ENCODE peak calls at places on chromosomes 3 and 15, in seven cellular contexts. P, J, B, F, R, X and E are unnamed samples.

GRCh38 chr15:35648941-35649340 is 103.0 kb upstream of the DPH6 start:
- DNase-seq in P (no peak), J (no peak), B (no peak), F (no peak), R (no peak), X (no peak), E (no peak)

GRCh38 chr3:48507256-48508061 is 3.5 kb upstream of the SHISA5 start:
- DNase-seq in P (peak), J (peak), B (peak), F (no peak), R (no peak), X (peak), E (no peak)

GRCh38 chr3:55341502-55342031 is 145.5 kb downstream of the WNT5A start:
- DNase-seq in P (no peak), J (peak), B (peak), F (no peak), R (peak), X (no peak), E (no peak)

GRCh38 chr3:171748341-171748918 is 61.9 kb downstream of the PLD1 start:
- DNase-seq in P (no peak), J (no peak), B (peak), F (no peak), R (no peak), X (no peak), E (no peak)

GRCh38 chr3:169410430-169410829 is 253.1 kb downstream of the MECOM start:
- DNase-seq in P (no peak), J (no peak), B (no peak), F (no peak), R (no peak), X (no peak), E (no peak)

GRCh38 chr15:60804986-60805949 is 326.3 kb upstream of the ICE2 start:
- DNase-seq in P (no peak), J (peak), B (peak), F (no peak), R (no peak), X (no peak), E (no peak)

GRCh38 chr15:71761649-71762048 is 48.7 kb upstream of the NR2E3 start:
- DNase-seq in P (peak), J (peak), B (peak), F (no peak), R (no peak), X (no peak), E (no peak)

GRCh38 chr3:89353465-89353864 is 246.0 kb downstream of the EPHA3 start:
- DNase-seq in P (no peak), J (peak), B (no peak), F (no peak), R (no peak), X (no peak), E (no peak)

GRCh38 chr3:99637381-99638111 is 848 bp upstream of the COL8A1 start:
- DNase-seq in P (no peak), J (peak), B (peak), F (no peak), R (no peak), X (no peak), E (no peak)

GRCh38 chr3:14641346-14641745 is 10.2 kb upstream of the CCDC174 start:
- DNase-seq in P (no peak), J (no peak), B (no peak), F (no peak), R (no peak), X (no peak), E (no peak)

GRCh38 chr15:101207867-101208288 is 44.0 kb downstream of the CHSY1 start:
- DNase-seq in P (peak), J (peak), B (peak), F (no peak), R (no peak), X (no peak), E (no peak)

GRCh38 chr3:156923349-156923748 is 97.2 kb downstream of the LEKR1 start:
- DNase-seq in P (no peak), J (peak), B (no peak), F (no peak), R (no peak), X (no peak), E (no peak)

GRCh38 chr3:129022114-129022994 is 21.2 kb downstream of the EFCC1 start:
- DNase-seq in P (peak), J (peak), B (peak), F (no peak), R (no peak), X (no peak), E (no peak)

GRCh38 chr3:23992051-23992628 is 47.1 kb downstream of the NR1D2 start:
- DNase-seq in P (no peak), J (peak), B (peak), F (no peak), R (no peak), X (no peak), E (no peak)

GRCh38 chr15:85414495-85414894 is 34.1 kb downstream of the AKAP13 start:
- DNase-seq in P (no peak), J (peak), B (peak), F (no peak), R (no peak), X (no peak), E (no peak)

GRCh38 chr15:73361331-73361730 is 7.4 kb downstream of the HCN4 start:
- DNase-seq in P (no peak), J (no peak), B (no peak), F (no peak), R (no peak), X (no peak), E (no peak)

GRCh38 chr3:9808345-9809037 is 1.6 kb upstream of the TTLL3 start:
- DNase-seq in P (peak), J (peak), B (peak), F (no peak), R (no peak), X (peak), E (no peak)

GRCh38 chr15:69629631-69630161 is 177.1 kb downstream of the RPLP1 start:
- DNase-seq in P (no peak), J (no peak), B (no peak), F (no peak), R (no peak), X (peak), E (no peak)

GRCh38 chr3:124887177-124887995 is at the start of gene ITGB5:
- DNase-seq in P (peak), J (peak), B (peak), F (peak), R (no peak), X (peak), E (peak)

GRCh38 chr15:57327985-57328471 is 48.3 kb upstream of the CGNL1 start:
- DNase-seq in P (no peak), J (peak), B (peak), F (no peak), R (peak), X (no peak), E (peak)

GRCh38 chr3:59388555-59389280 is 338.9 kb upstream of the CFAP20DC start:
- DNase-seq in P (no peak), J (no peak), B (no peak), F (no peak), R (no peak), X (peak), E (no peak)

GRCh38 chr15:43270676-43271306 is 4.1 kb upstream of the TGM5 start:
- DNase-seq in P (no peak), J (no peak), B (no peak), F (no peak), R (no peak), X (peak), E (no peak)

GRCh38 chr3:168467085-168467714 is 371.5 kb upstream of the GOLIM4 start:
- DNase-seq in P (no peak), J (peak), B (peak), F (no peak), R (no peak), X (no peak), E (peak)

GRCh38 chr3:3192481-3192764 is 12.9 kb upstream of the CRBN start:
- DNase-seq in P (no peak), J (no peak), B (no peak), F (no peak), R (no peak), X (no peak), E (no peak)

GRCh38 chr3:126996905-126997304 is 14.0 kb downstream of the PLXNA1 start:
- DNase-seq in P (no peak), J (peak), B (peak), F (no peak), R (no peak), X (no peak), E (no peak)

GRCh38 chr3:8987673-8988655 is 24.7 kb upstream of the RAD18 start:
- DNase-seq in P (peak), J (peak), B (peak), F (peak), R (no peak), X (peak), E (no peak)

GRCh38 chr3:114409291-114409690 is 115.5 kb downstream of the TIGIT start:
- DNase-seq in P (no peak), J (no peak), B (no peak), F (no peak), R (no peak), X (no peak), E (no peak)

GRCh38 chr15:65927545-65927944 is 58.3 kb downstream of the RAB11A start:
- DNase-seq in P (no peak), J (peak), B (no peak), F (no peak), R (no peak), X (no peak), E (no peak)
- TF ChIP-seq CTCF in P (no peak), J (peak), B (peak), F (no peak), R (peak), X (no peak), E (no peak)

GRCh38 chr15:92653836-92654524 is 1.6 kb downstream of the FAM174B start:
- DNase-seq in P (peak), J (no peak), B (peak), F (no peak), R (no peak), X (no peak), E (no peak)
- TF ChIP-seq CTCF in P (no peak), J (no peak), B (peak), F (peak), R (no peak), X (no peak), E (no peak)

DNA sequence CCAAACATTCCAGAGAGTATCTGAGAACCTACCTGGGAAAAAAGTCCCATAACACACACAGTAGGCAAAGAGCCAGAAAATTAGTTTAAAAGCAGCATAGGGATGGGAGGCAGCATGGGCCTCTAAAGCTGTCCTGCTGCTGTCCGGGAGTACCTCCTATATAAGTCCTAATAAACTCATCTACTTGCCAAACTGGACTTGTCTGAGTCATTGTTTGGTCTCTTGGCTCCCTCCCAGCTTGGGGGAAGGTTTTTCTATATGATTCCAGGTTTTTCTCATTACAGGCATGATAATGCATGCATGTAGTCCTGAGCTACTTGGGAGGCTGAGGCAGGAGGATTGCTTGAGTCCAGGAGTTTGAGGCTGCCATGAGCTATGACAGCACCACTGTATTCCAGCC is 17.5 kb upstream of the HACD2 start:
- DNase-seq in P (no peak), J (peak), B (peak), F (no peak), R (peak), X (no peak), E (peak)
- TF ChIP-seq CTCF in P (no peak), J (no peak), B (no peak), F (no peak), R (no peak), X (no peak), E (no peak)

DNA sequence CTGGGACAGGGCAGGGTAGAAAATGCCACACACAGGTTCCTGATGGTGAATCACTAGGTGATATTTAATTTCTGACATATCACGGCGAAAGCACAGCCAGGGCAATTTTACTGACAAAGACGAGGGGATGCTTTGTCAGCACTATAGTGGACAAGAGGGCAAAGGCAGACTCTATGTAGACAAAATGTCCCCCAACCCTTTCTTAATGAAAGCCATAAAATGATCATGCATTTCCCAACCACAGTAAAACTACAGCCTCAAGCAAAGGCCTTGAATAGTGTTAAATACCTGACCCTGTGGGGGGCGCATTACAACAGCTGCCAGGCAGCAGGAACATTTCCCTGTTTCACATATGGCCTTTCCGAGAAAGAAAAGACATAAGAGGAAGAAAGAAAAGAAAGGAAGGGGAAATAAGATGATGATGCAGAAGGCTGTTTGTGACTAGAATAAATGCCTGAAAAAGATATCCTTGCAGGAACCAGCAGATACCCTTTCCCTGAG is 49.5 kb downstream of the GLDN start:
- DNase-seq in P (no peak), J (no peak), B (no peak), F (no peak), R (no peak), X (no peak), E (no peak)
- TF ChIP-seq CTCF in P (no peak), J (no peak), B (no peak), F (no peak), R (no peak), X (no peak), E (no peak)

DNA sequence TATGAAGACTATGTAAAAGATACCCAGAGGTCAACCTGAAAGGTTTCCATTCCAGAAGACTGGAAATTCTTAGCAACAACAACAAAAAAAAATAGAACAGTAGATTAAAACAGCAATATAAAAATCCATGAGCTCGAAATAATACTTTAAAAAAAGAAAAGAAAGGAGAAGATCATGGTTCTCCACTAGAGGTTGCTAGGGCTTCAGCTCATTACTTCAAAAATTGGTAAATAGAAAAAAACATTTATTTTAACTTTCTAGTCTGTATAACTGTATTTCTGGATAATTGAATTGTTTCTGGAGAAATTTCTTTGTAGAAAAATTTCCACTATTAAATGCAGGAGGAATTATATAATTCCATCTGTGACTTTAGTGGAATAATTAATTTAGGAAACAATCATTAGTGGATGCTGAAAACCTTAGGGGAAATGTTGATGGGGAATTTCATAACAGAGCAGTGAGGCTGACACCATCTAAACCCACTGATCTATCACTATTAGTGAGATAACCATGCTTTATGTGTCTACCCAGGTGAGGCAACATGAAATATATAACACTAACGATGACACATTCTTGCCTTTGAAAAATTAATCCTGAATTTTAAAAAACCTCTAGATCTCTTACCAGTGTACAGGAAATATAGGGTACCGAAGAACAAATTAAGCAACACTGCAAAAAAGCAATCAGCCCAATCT is 62.5 kb upstream of the SNRK start:
- DNase-seq in P (no peak), J (peak), B (no peak), F (no peak), R (no peak), X (no peak), E (no peak)
- TF ChIP-seq CTCF in P (peak), J (peak), B (peak), F (no peak), R (no peak), X (peak), E (peak)

GRCh38 chr3:12557472-12558105 is 702 bp downstream of the MKRN2 start:
- DNase-seq in P (no peak), J (peak), B (peak), F (no peak), R (no peak), X (no peak), E (no peak)
- TF ChIP-seq CTCF in P (no peak), J (no peak), B (no peak), F (no peak), R (no peak), X (no peak), E (no peak)

DNA sequence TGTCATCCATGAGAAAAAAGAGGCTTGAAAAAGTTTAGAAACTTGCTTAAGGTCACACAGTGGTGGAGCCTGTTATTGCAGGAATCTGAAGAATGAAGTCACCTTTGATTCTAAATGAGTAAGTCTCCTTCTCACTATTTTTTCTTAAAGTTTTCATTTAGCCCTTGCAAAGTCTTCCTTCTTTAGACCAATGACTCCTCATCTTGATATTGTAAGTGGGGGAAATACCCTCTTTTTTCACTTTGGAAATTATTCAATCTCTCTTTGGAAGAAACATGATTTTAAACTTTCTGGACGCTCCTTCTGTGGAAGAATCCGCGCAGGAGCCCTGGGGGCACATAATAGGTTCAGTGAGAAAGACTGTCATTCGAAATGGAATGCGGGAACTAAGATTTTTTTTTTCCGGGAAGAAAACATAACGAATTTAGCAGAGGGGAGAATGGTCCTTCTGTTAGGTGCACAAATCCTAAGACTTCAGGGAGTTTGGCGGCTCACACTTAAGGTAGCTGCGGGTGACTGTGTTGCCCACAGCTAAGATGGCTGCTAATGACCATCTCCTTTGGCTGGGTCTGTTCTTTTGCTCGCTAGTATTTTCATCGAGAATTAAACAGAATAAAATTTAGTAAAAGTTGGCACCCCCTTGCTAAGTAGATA is 614 bp upstream of the SLMAP start:
- DNase-seq in P (peak), J (peak), B (peak), F (no peak), R (no peak), X (peak), E (no peak)
- TF ChIP-seq CTCF in P (peak), J (no peak), B (no peak), F (no peak), R (no peak), X (peak), E (no peak)